ENCODE peak calls at places on chromosomes 12 and 14, in five cellular contexts. One of them, this sample, is unnamed.

GRCh38 chr12:52251367-52252055 is 18.5 kb downstream of the KRT7 start:
- DNase-seq in colonic mucosa: no peak
- DNase-seq in fibroblast of lung: no peak
- DNase-seq in Panc1: no peak
- DNase-seq in heart left ventricle: no peak
- DNase-seq in this sample: no peak

GRCh38 chr12:62250671-62251608 is 9.3 kb upstream of the USP15 start:
- DNase-seq in colonic mucosa: no peak
- DNase-seq in Panc1: no peak
- DNase-seq in heart left ventricle: no peak
- DNase-seq in fibroblast of lung: peak; percentile 66
- DNase-seq in this sample: no peak

GRCh38 chr14:68027276-68027675 is 207.7 kb downstream of the RAD51B start:
- DNase-seq in colonic mucosa: no peak
- DNase-seq in fibroblast of lung: peak; percentile 62
- DNase-seq in Panc1: no peak
- DNase-seq in heart left ventricle: no peak
- DNase-seq in this sample: no peak

GRCh38 chr12:65944637-65945036 is 120.4 kb downstream of the HMGA2 start:
- DNase-seq in fibroblast of lung: no peak
- DNase-seq in heart left ventricle: no peak
- DNase-seq in Panc1: no peak
- DNase-seq in colonic mucosa: no peak
- DNase-seq in this sample: no peak

GRCh38 chr12:104722541-104723534 is 235.3 kb downstream of the SLC41A2 start:
- DNase-seq in colonic mucosa: no peak
- DNase-seq in heart left ventricle: peak; percentile 15
- DNase-seq in fibroblast of lung: no peak
- DNase-seq in Panc1: no peak
- DNase-seq in this sample: no peak

GRCh38 chr12:45696049-45696448 is 33.5 kb upstream of the ARID2 start:
- DNase-seq in colonic mucosa: no peak
- DNase-seq in Panc1: no peak
- DNase-seq in fibroblast of lung: no peak
- DNase-seq in heart left ventricle: no peak
- DNase-seq in this sample: no peak

GRCh38 chr12:34288963-34289345 is 266.7 kb downstream of the ALG10 start:
- DNase-seq in fibroblast of lung: no peak
- DNase-seq in Panc1: no peak
- DNase-seq in colonic mucosa: no peak
- DNase-seq in heart left ventricle: no peak
- DNase-seq in this sample: no peak

GRCh38 chr14:66371776-66372175 is 114.4 kb upstream of the CCDC196 start:
- DNase-seq in heart left ventricle: no peak
- DNase-seq in Panc1: no peak
- DNase-seq in colonic mucosa: no peak
- DNase-seq in fibroblast of lung: no peak
- DNase-seq in this sample: no peak

GRCh38 chr14:33693237-33693636 is 257.6 kb downstream of the EGLN3 start:
- DNase-seq in colonic mucosa: no peak
- DNase-seq in fibroblast of lung: peak; percentile 94
- DNase-seq in heart left ventricle: no peak
- DNase-seq in Panc1: no peak
- DNase-seq in this sample: no peak

GRCh38 chr14:39395555-39396254 is 36.5 kb downstream of the FBXO33 start:
- DNase-seq in colonic mucosa: no peak
- DNase-seq in heart left ventricle: no peak
- DNase-seq in Panc1: no peak
- DNase-seq in fibroblast of lung: peak; percentile 19
- DNase-seq in this sample: no peak

GRCh38 chr14:42027271-42027670 is 420.6 kb downstream of the LRFN5 start:
- DNase-seq in fibroblast of lung: peak; percentile 2
- DNase-seq in heart left ventricle: no peak
- DNase-seq in colonic mucosa: no peak
- DNase-seq in Panc1: no peak
- DNase-seq in this sample: no peak

GRCh38 chr12:89230376-89231101 is 121.8 kb downstream of the DUSP6 start:
- DNase-seq in fibroblast of lung: no peak
- DNase-seq in Panc1: no peak
- DNase-seq in heart left ventricle: no peak
- DNase-seq in colonic mucosa: no peak
- DNase-seq in this sample: no peak

GRCh38 chr14:72781476-72782181 is 112.3 kb downstream of the DPF3 start:
- DNase-seq in heart left ventricle: no peak
- DNase-seq in colonic mucosa: peak; percentile 3
- DNase-seq in fibroblast of lung: peak; percentile 91
- DNase-seq in Panc1: no peak
- DNase-seq in this sample: no peak

GRCh38 chr14:48616941-48617340 is 941.5 kb upstream of the MDGA2 start:
- DNase-seq in heart left ventricle: no peak
- DNase-seq in Panc1: no peak
- DNase-seq in colonic mucosa: no peak
- DNase-seq in fibroblast of lung: no peak
- DNase-seq in this sample: no peak

GRCh38 chr12:113660941-113661340 is 189.3 kb upstream of the LHX5 start:
- DNase-seq in fibroblast of lung: no peak
- DNase-seq in heart left ventricle: no peak
- DNase-seq in Panc1: no peak
- DNase-seq in colonic mucosa: no peak
- DNase-seq in this sample: no peak

GRCh38 chr12:127162902-127163301 is 1104.1 kb upstream of the TMEM132C start:
- DNase-seq in fibroblast of lung: peak; percentile 84
- DNase-seq in Panc1: no peak
- DNase-seq in heart left ventricle: no peak
- DNase-seq in colonic mucosa: no peak
- DNase-seq in this sample: no peak

GRCh38 chr14:32939254-32940065 is 781 bp downstream of the NPAS3 start:
- DNase-seq in heart left ventricle: peak; percentile 86
- DNase-seq in fibroblast of lung: peak; percentile 86
- DNase-seq in Panc1: no peak
- DNase-seq in colonic mucosa: peak; percentile 62
- DNase-seq in this sample: no peak

DNA sequence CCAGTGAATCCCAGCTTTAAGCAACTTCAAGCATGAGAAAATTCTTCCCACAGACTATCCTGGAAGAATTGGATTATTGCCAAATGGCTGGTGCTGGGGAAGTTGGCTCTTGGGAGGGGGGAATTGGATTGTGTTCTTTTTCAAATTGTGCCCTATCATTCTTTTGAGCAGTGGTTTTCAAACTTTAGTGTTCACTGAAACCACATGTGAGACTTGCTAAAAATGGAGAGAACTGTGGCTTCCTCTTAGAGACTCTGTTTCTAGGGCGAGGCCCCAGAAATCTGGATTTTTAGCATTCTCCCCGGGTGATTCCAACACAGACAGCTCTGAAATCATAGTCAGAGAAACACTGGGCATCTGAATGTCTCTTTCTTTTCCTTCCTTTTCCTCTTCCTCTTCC is 14.3 kb upstream of the OTUB2 start:
- DNase-seq in fibroblast of lung: peak; percentile 45
- DNase-seq in heart left ventricle: no peak
- DNase-seq in colonic mucosa: no peak
- DNase-seq in Panc1: no peak
- DNase-seq in this sample: no peak
- H3K4me3 ChIP-seq in fibroblast of lung: no peak overlapping the region
- H3K4me3 ChIP-seq in heart left ventricle: no peak overlapping the region
- H3K4me3 ChIP-seq in colonic mucosa: no peak overlapping the region
- H3K4me3 ChIP-seq in Panc1: no peak overlapping the region
- H3K4me3 ChIP-seq in this sample: no peak overlapping the region

DNA sequence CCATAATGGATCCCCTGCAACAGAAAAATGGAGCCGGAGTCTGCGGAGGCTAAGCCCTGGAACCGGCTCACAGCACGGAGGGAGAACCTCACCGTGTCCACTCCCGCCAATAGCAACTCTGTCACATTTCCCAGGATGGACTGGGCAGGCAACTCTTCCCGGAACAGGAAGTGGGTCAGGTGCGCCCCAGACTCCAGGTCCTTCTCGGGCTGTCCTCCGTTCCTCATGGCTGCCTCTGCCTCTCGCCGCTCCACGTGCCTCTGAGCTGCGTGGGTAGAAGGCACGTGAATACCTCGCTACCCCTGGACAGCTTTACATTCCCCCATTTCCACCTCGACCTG is 2.2 kb downstream of the CYP27B1 start:
- DNase-seq in heart left ventricle: no peak
- DNase-seq in colonic mucosa: peak; percentile 50
- DNase-seq in fibroblast of lung: no peak
- DNase-seq in Panc1: no peak
- DNase-seq in this sample: peak; percentile 68
- H3K27me3 ChIP-seq in heart left ventricle: peaks cover 47% of the 10 kb centered on the region
- H3K27me3 ChIP-seq in colonic mucosa: peaks cover 25% of the 10 kb centered on the region
- H3K27me3 ChIP-seq in fibroblast of lung: peaks cover 31% of the 10 kb centered on the region
- H3K27me3 ChIP-seq in Panc1: peaks cover 4% of the 10 kb centered on the region
- H3K27me3 ChIP-seq in this sample: no peaks in the 10 kb centered on the region

GRCh38 chr14:95523051-95523817 is 6.8 kb upstream of the SYNE3 start:
- DNase-seq in Panc1: no peak
- DNase-seq in colonic mucosa: no peak
- DNase-seq in fibroblast of lung: no peak
- DNase-seq in heart left ventricle: no peak
- DNase-seq in this sample: no peak

GRCh38 chr14:95524706-95525512 is 8.5 kb upstream of the SYNE3 start:
- DNase-seq in fibroblast of lung: peak; percentile 34
- DNase-seq in heart left ventricle: no peak
- DNase-seq in Panc1: no peak
- DNase-seq in colonic mucosa: no peak
- DNase-seq in this sample: peak; percentile 67

GRCh38 chr14:95522556-95522955 is 6.1 kb upstream of the SYNE3 start:
- DNase-seq in Panc1: no peak
- DNase-seq in heart left ventricle: no peak
- DNase-seq in colonic mucosa: no peak
- DNase-seq in fibroblast of lung: no peak
- DNase-seq in this sample: no peak

GRCh38 chr14:95522116-95522515 is 5.7 kb upstream of the SYNE3 start:
- DNase-seq in heart left ventricle: peak; percentile 58
- DNase-seq in Panc1: no peak
- DNase-seq in fibroblast of lung: no peak
- DNase-seq in colonic mucosa: no peak
- DNase-seq in this sample: no peak

GRCh38 chr14:95523818-95524448 is 7.5 kb upstream of the SYNE3 start:
- DNase-seq in heart left ventricle: peak; percentile 44
- DNase-seq in colonic mucosa: peak; percentile 85
- DNase-seq in fibroblast of lung: no peak
- DNase-seq in Panc1: no peak
- DNase-seq in this sample: no peak
- TF ChIP-seq CTCF in heart left ventricle: no peak
- TF ChIP-seq CTCF in colonic mucosa: no peak
- TF ChIP-seq CTCF in fibroblast of lung: no peak
- TF ChIP-seq CTCF in Panc1: peak; percentile 34
- TF ChIP-seq CTCF in this sample: no peak

GRCh38 chr14:52455291-52456088 is 96.8 kb downstream of the TXNDC16 start:
- DNase-seq in fibroblast of lung: peak; percentile 89
- DNase-seq in heart left ventricle: no peak
- DNase-seq in Panc1: no peak
- DNase-seq in colonic mucosa: no peak
- DNase-seq in this sample: no peak

GRCh38 chr14:52461721-52462120 is 90.6 kb downstream of the TXNDC16 start:
- DNase-seq in heart left ventricle: no peak
- DNase-seq in fibroblast of lung: no peak
- DNase-seq in colonic mucosa: no peak
- DNase-seq in Panc1: no peak
- DNase-seq in this sample: no peak

GRCh38 chr14:52464175-52464574 is 88.1 kb downstream of the TXNDC16 start:
- DNase-seq in heart left ventricle: no peak
- DNase-seq in fibroblast of lung: no peak
- DNase-seq in colonic mucosa: no peak
- DNase-seq in Panc1: no peak
- DNase-seq in this sample: no peak

GRCh38 chr14:52463375-52463774 is 88.9 kb downstream of the TXNDC16 start:
- DNase-seq in fibroblast of lung: no peak
- DNase-seq in Panc1: no peak
- DNase-seq in heart left ventricle: no peak
- DNase-seq in colonic mucosa: no peak
- DNase-seq in this sample: no peak

GRCh38 chr14:52458721-52459085 is 93.6 kb downstream of the TXNDC16 start:
- DNase-seq in Panc1: no peak
- DNase-seq in colonic mucosa: no peak
- DNase-seq in heart left ventricle: no peak
- DNase-seq in fibroblast of lung: peak; percentile 46
- DNase-seq in this sample: no peak
- H3K4me3 ChIP-seq in Panc1: no peak overlapping the region
- H3K4me3 ChIP-seq in colonic mucosa: no peak overlapping the region
- H3K4me3 ChIP-seq in heart left ventricle: no peak overlapping the region
- H3K4me3 ChIP-seq in fibroblast of lung: no peak overlapping the region
- H3K4me3 ChIP-seq in this sample: no peak overlapping the region

GRCh38 chr14:105411017-105411941 is 8.3 kb upstream of the MTA1 start:
- DNase-seq in Panc1: no peak
- DNase-seq in heart left ventricle: peak; percentile 39
- DNase-seq in fibroblast of lung: peak; percentile 44
- DNase-seq in colonic mucosa: no peak
- DNase-seq in this sample: peak; percentile 65

GRCh38 chr14:105411985-105412767 is 7.5 kb upstream of the MTA1 start:
- DNase-seq in Panc1: no peak
- DNase-seq in colonic mucosa: no peak
- DNase-seq in heart left ventricle: no peak
- DNase-seq in fibroblast of lung: no peak
- DNase-seq in this sample: no peak

GRCh38 chr14:105414456-105415371 is 4.9 kb upstream of the MTA1 start:
- DNase-seq in heart left ventricle: peak; percentile 92
- DNase-seq in colonic mucosa: peak; percentile 40
- DNase-seq in fibroblast of lung: peak; percentile 60
- DNase-seq in Panc1: no peak
- DNase-seq in this sample: peak; percentile 77

GRCh38 chr14:105413542-105413886 is 6.1 kb upstream of the MTA1 start:
- DNase-seq in fibroblast of lung: no peak
- DNase-seq in heart left ventricle: peak; percentile 68
- DNase-seq in Panc1: no peak
- DNase-seq in colonic mucosa: no peak
- DNase-seq in this sample: no peak

DNA sequence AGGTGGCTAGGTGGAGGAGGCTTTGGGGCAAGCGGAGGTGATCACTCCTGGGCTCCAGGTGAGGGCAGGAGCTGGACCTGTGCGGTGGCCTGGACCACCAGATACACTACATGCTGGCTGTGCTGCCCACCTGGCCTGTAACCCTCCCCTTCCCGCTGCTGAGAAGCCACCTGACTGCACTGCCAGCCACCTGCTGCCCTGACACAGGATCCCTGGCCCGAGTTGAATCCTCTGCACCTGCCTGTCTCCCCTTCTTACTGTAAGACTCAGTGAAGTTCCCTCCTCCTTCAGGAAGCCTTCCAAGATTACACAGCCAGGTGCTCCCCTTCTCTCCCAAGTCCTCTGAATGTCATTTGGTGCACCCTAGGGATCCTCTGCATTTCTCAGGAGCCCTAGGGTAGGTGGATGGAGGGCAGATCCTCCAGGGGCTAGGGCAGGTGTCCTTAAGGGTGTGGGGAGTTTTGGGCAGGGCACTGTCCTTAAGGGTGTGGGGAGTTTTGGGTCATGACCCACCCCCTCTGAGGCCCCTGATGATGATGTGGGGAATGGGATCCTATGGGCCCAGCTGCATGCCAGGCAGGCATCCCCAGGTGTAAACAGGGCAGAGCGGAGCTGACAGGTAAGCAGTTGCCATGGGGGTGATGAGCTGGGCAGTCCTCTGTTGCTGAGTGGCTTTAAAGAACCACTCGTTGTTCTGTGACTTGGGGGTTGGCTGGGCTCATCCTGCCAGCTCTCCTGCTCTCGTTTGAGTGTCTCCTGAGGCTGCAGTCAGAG is 6.7 kb upstream of the MTA1 start:
- DNase-seq in colonic mucosa: no peak
- DNase-seq in Panc1: no peak
- DNase-seq in fibroblast of lung: no peak
- DNase-seq in heart left ventricle: no peak
- DNase-seq in this sample: no peak
- H3K27me3 ChIP-seq in colonic mucosa: peaks cover 22% of the 10 kb centered on the region
- H3K27me3 ChIP-seq in Panc1: no peaks in the 10 kb centered on the region
- H3K27me3 ChIP-seq in fibroblast of lung: peaks cover 4% of the 10 kb centered on the region
- H3K27me3 ChIP-seq in heart left ventricle: no peaks in the 10 kb centered on the region
- H3K27me3 ChIP-seq in this sample: no peaks in the 10 kb centered on the region